ENCODE peak calls at places on chromosomes 6 and 20, in seven cellular contexts. One of them, this sample, is unnamed.
A peak's percentile ranks its signal among the peaks of the same experiment; 100 is the strongest.

GRCh38 chr6:128252293-128253176 is 267.9 kb downstream of the PTPRK start:
- DNase-seq in WTC11: no peak
- DNase-seq in H54: no peak
- DNase-seq in activated T-helper 1 cell treated with anti-CD3 and anti-CD28 coated beads, Interleukin-2, amount 50 U/mL, for 16 hours: no peak
- DNase-seq in HTR-8/SVneo: no peak
- DNase-seq in GM03348: no peak
- DNase-seq in LoVo: no peak
- DNase-seq in this sample: no peak

GRCh38 chr6:109687271-109687721 is 3.7 kb downstream of the AK9 start:
- DNase-seq in WTC11: no peak
- DNase-seq in H54: no peak
- DNase-seq in activated T-helper 1 cell treated with anti-CD3 and anti-CD28 coated beads, Interleukin-2, amount 50 U/mL, for 16 hours: no peak
- DNase-seq in HTR-8/SVneo: no peak
- DNase-seq in GM03348: peak; percentile 81
- DNase-seq in LoVo: peak; percentile 53
- DNase-seq in this sample: peak; percentile 79

GRCh38 chr20:32743237-32744112 is at the start of gene COMMD7:
- DNase-seq in WTC11: peak; percentile 71
- DNase-seq in H54: no peak
- DNase-seq in activated T-helper 1 cell treated with anti-CD3 and anti-CD28 coated beads, Interleukin-2, amount 50 U/mL, for 16 hours: peak; percentile 40
- DNase-seq in HTR-8/SVneo: no peak
- DNase-seq in GM03348: peak; percentile 83
- DNase-seq in LoVo: peak; percentile 36
- DNase-seq in this sample: peak; percentile 43

GRCh38 chr6:1131285-1132079 is 180.4 kb upstream of the FOXQ1 start:
- DNase-seq in WTC11: no peak
- DNase-seq in H54: no peak
- DNase-seq in activated T-helper 1 cell treated with anti-CD3 and anti-CD28 coated beads, Interleukin-2, amount 50 U/mL, for 16 hours: no peak
- DNase-seq in HTR-8/SVneo: no peak
- DNase-seq in GM03348: peak; percentile 76
- DNase-seq in LoVo: no peak
- DNase-seq in this sample: peak; percentile 90

GRCh38 chr6:161163466-161164181 is 110.2 kb downstream of the AGPAT4 start:
- DNase-seq in WTC11: no peak
- DNase-seq in H54: no peak
- DNase-seq in activated T-helper 1 cell treated with anti-CD3 and anti-CD28 coated beads, Interleukin-2, amount 50 U/mL, for 16 hours: no peak
- DNase-seq in HTR-8/SVneo: no peak
- DNase-seq in GM03348: no peak
- DNase-seq in LoVo: no peak
- DNase-seq in this sample: no peak

GRCh38 chr6:138086573-138087196 is 20.5 kb downstream of the PERP start:
- DNase-seq in WTC11: peak; percentile 17
- DNase-seq in H54: peak; percentile 22
- DNase-seq in activated T-helper 1 cell treated with anti-CD3 and anti-CD28 coated beads, Interleukin-2, amount 50 U/mL, for 16 hours: no peak
- DNase-seq in HTR-8/SVneo: no peak
- DNase-seq in GM03348: no peak
- DNase-seq in LoVo: peak; percentile 80
- DNase-seq in this sample: no peak

GRCh38 chr6:72248621-72249020 is 362.3 kb downstream of the RIMS1 start:
- DNase-seq in WTC11: no peak
- DNase-seq in H54: no peak
- DNase-seq in activated T-helper 1 cell treated with anti-CD3 and anti-CD28 coated beads, Interleukin-2, amount 50 U/mL, for 16 hours: no peak
- DNase-seq in HTR-8/SVneo: no peak
- DNase-seq in GM03348: no peak
- DNase-seq in LoVo: no peak
- DNase-seq in this sample: peak; percentile 1

GRCh38 chr20:17992224-17992637 is 23.4 kb downstream of the MGME1 start:
- DNase-seq in WTC11: no peak
- DNase-seq in H54: no peak
- DNase-seq in activated T-helper 1 cell treated with anti-CD3 and anti-CD28 coated beads, Interleukin-2, amount 50 U/mL, for 16 hours: no peak
- DNase-seq in HTR-8/SVneo: no peak
- DNase-seq in GM03348: no peak
- DNase-seq in LoVo: no peak
- DNase-seq in this sample: no peak

GRCh38 chr6:107841265-107841650 is 17.1 kb upstream of the SCML4 start:
- DNase-seq in WTC11: no peak
- DNase-seq in H54: no peak
- DNase-seq in activated T-helper 1 cell treated with anti-CD3 and anti-CD28 coated beads, Interleukin-2, amount 50 U/mL, for 16 hours: no peak
- DNase-seq in HTR-8/SVneo: no peak
- DNase-seq in GM03348: no peak
- DNase-seq in LoVo: no peak
- DNase-seq in this sample: no peak

GRCh38 chr20:32165836-32166545 is 41.6 kb downstream of the PLAGL2 start:
- DNase-seq in WTC11: no peak
- DNase-seq in H54: no peak
- DNase-seq in activated T-helper 1 cell treated with anti-CD3 and anti-CD28 coated beads, Interleukin-2, amount 50 U/mL, for 16 hours: no peak
- DNase-seq in HTR-8/SVneo: no peak
- DNase-seq in GM03348: no peak
- DNase-seq in LoVo: no peak
- DNase-seq in this sample: no peak

GRCh38 chr6:169868458-169868857 is 117.0 kb downstream of the ERMARD start:
- DNase-seq in WTC11: no peak
- DNase-seq in H54: no peak
- DNase-seq in activated T-helper 1 cell treated with anti-CD3 and anti-CD28 coated beads, Interleukin-2, amount 50 U/mL, for 16 hours: peak; percentile 29
- DNase-seq in HTR-8/SVneo: no peak
- DNase-seq in GM03348: no peak
- DNase-seq in LoVo: no peak
- DNase-seq in this sample: no peak

GRCh38 chr20:63980317-63980805 is 571 bp upstream of the PRPF6 start:
- DNase-seq in WTC11: no peak
- DNase-seq in H54: no peak
- DNase-seq in activated T-helper 1 cell treated with anti-CD3 and anti-CD28 coated beads, Interleukin-2, amount 50 U/mL, for 16 hours: no peak
- DNase-seq in HTR-8/SVneo: no peak
- DNase-seq in GM03348: no peak
- DNase-seq in LoVo: no peak
- DNase-seq in this sample: no peak